ENCODE peak calls at places on chromosome 16, in six cellular contexts. One of them, this sample, is unnamed.

GRCh38 chr16:85823328-85823920 is 23.9 kb downstream of the COX4I1 start:
- DNase-seq in heart right ventricle: no peak
- DNase-seq in astrocyte of the cerebellum: no peak
- DNase-seq in fibroblast of villous mesenchyme: no peak
- DNase-seq in foreskin fibroblast: no peak
- DNase-seq in IMR-90: no peak
- DNase-seq in this sample: no peak

GRCh38 chr16:11144122-11144521 is 111.9 kb downstream of the SOCS1 start:
- DNase-seq in heart right ventricle: no peak
- DNase-seq in astrocyte of the cerebellum: no peak
- DNase-seq in fibroblast of villous mesenchyme: no peak
- DNase-seq in foreskin fibroblast: no peak
- DNase-seq in IMR-90: no peak
- DNase-seq in this sample: no peak

GRCh38 chr16:64449511-64449910 is 672.4 kb downstream of the CDH11 start:
- DNase-seq in heart right ventricle: no peak
- DNase-seq in astrocyte of the cerebellum: no peak
- DNase-seq in fibroblast of villous mesenchyme: no peak
- DNase-seq in foreskin fibroblast: peak
- DNase-seq in IMR-90: no peak
- DNase-seq in this sample: no peak

GRCh38 chr16:23950291-23950894 is 114.6 kb downstream of the PRKCB start:
- DNase-seq in heart right ventricle: no peak
- DNase-seq in astrocyte of the cerebellum: no peak
- DNase-seq in fibroblast of villous mesenchyme: no peak
- DNase-seq in foreskin fibroblast: no peak
- DNase-seq in IMR-90: no peak
- DNase-seq in this sample: no peak

GRCh38 chr16:77467929-77468328 is 33.1 kb upstream of the ADAMTS18 start:
- DNase-seq in heart right ventricle: no peak
- DNase-seq in astrocyte of the cerebellum: no peak
- DNase-seq in fibroblast of villous mesenchyme: no peak
- DNase-seq in foreskin fibroblast: no peak
- DNase-seq in IMR-90: no peak
- DNase-seq in this sample: no peak

GRCh38 chr16:49431040-49431439 is 57.4 kb downstream of the C16orf78 start:
- DNase-seq in heart right ventricle: no peak
- DNase-seq in astrocyte of the cerebellum: no peak
- DNase-seq in fibroblast of villous mesenchyme: no peak
- DNase-seq in foreskin fibroblast: no peak
- DNase-seq in IMR-90: no peak
- DNase-seq in this sample: no peak

GRCh38 chr16:83943516-83944050 is 9.5 kb upstream of the OSGIN1 start:
- DNase-seq in heart right ventricle: no peak
- DNase-seq in astrocyte of the cerebellum: no peak
- DNase-seq in fibroblast of villous mesenchyme: no peak
- DNase-seq in foreskin fibroblast: no peak
- DNase-seq in IMR-90: no peak
- DNase-seq in this sample: no peak

GRCh38 chr16:4393243-4393606 is 21.6 kb downstream of the VASN start:
- DNase-seq in heart right ventricle: no peak
- DNase-seq in astrocyte of the cerebellum: no peak
- DNase-seq in fibroblast of villous mesenchyme: peak
- DNase-seq in foreskin fibroblast: peak
- DNase-seq in IMR-90: no peak
- DNase-seq in this sample: no peak

GRCh38 chr16:55328611-55329569 is 4.9 kb downstream of the IRX6 start:
- DNase-seq in heart right ventricle: no peak
- DNase-seq in astrocyte of the cerebellum: no peak
- DNase-seq in fibroblast of villous mesenchyme: no peak
- DNase-seq in foreskin fibroblast: no peak
- DNase-seq in IMR-90: no peak
- DNase-seq in this sample: no peak

GRCh38 chr16:84278968-84279367 is 15.7 kb upstream of the WFDC1 start:
- DNase-seq in heart right ventricle: no peak
- DNase-seq in astrocyte of the cerebellum: no peak
- DNase-seq in fibroblast of villous mesenchyme: no peak
- DNase-seq in foreskin fibroblast: no peak
- DNase-seq in IMR-90: no peak
- DNase-seq in this sample: no peak

GRCh38 chr16:46871587-46871986 is 12.6 kb upstream of the GPT2 start:
- DNase-seq in heart right ventricle: no peak
- DNase-seq in astrocyte of the cerebellum: no peak
- DNase-seq in fibroblast of villous mesenchyme: no peak
- DNase-seq in foreskin fibroblast: no peak
- DNase-seq in IMR-90: no peak
- DNase-seq in this sample: no peak

GRCh38 chr16:88532434-88533241 is 37.6 kb upstream of the ZC3H18 start:
- DNase-seq in heart right ventricle: no peak
- DNase-seq in astrocyte of the cerebellum: no peak
- DNase-seq in fibroblast of villous mesenchyme: no peak
- DNase-seq in foreskin fibroblast: no peak
- DNase-seq in IMR-90: no peak
- DNase-seq in this sample: no peak

GRCh38 chr16:28990375-28991040 is 5.7 kb downstream of the LAT start:
- DNase-seq in heart right ventricle: no peak
- DNase-seq in astrocyte of the cerebellum: no peak
- DNase-seq in fibroblast of villous mesenchyme: no peak
- DNase-seq in foreskin fibroblast: no peak
- DNase-seq in IMR-90: no peak
- DNase-seq in this sample: no peak

GRCh38 chr16:24988593-24989338 is 26.4 kb downstream of the ARHGAP17 start:
- DNase-seq in heart right ventricle: peak
- DNase-seq in astrocyte of the cerebellum: no peak
- DNase-seq in fibroblast of villous mesenchyme: peak
- DNase-seq in foreskin fibroblast: peak
- DNase-seq in IMR-90: peak
- DNase-seq in this sample: no peak

GRCh38 chr16:4090476-4090875 is 25.8 kb downstream of the ADCY9 start:
- DNase-seq in heart right ventricle: peak
- DNase-seq in astrocyte of the cerebellum: no peak
- DNase-seq in fibroblast of villous mesenchyme: no peak
- DNase-seq in foreskin fibroblast: peak
- DNase-seq in IMR-90: no peak
- DNase-seq in this sample: no peak

GRCh38 chr16:57797526-57798266 is 4.6 kb downstream of the KIFC3 start:
- DNase-seq in heart right ventricle: no peak
- DNase-seq in astrocyte of the cerebellum: no peak
- DNase-seq in fibroblast of villous mesenchyme: no peak
- DNase-seq in foreskin fibroblast: no peak
- DNase-seq in IMR-90: no peak
- DNase-seq in this sample: no peak

GRCh38 chr16:46743232-46743719 is 4.9 kb downstream of the MYLK3 start:
- DNase-seq in heart right ventricle: peak
- DNase-seq in astrocyte of the cerebellum: no peak
- DNase-seq in fibroblast of villous mesenchyme: peak
- DNase-seq in foreskin fibroblast: peak
- DNase-seq in IMR-90: peak
- DNase-seq in this sample: no peak

GRCh38 chr16:24826096-24826690 is 19.6 kb upstream of the SLC5A11 start:
- DNase-seq in heart right ventricle: no peak
- DNase-seq in astrocyte of the cerebellum: no peak
- DNase-seq in fibroblast of villous mesenchyme: no peak
- DNase-seq in foreskin fibroblast: no peak
- DNase-seq in IMR-90: no peak
- DNase-seq in this sample: no peak

GRCh38 chr16:87841608-87842208 is 27.6 kb downstream of the SLC7A5 start:
- DNase-seq in heart right ventricle: no peak
- DNase-seq in astrocyte of the cerebellum: no peak
- DNase-seq in fibroblast of villous mesenchyme: no peak
- DNase-seq in foreskin fibroblast: no peak
- DNase-seq in IMR-90: no peak
- DNase-seq in this sample: no peak

GRCh38 chr16:52545544-52546262 is 1.2 kb downstream of the TOX3 start:
- DNase-seq in heart right ventricle: no peak
- DNase-seq in astrocyte of the cerebellum: no peak
- DNase-seq in fibroblast of villous mesenchyme: no peak
- DNase-seq in foreskin fibroblast: no peak
- DNase-seq in IMR-90: no peak
- DNase-seq in this sample: no peak

GRCh38 chr16:19997734-19998133 is 76.0 kb downstream of the GPR139 start:
- DNase-seq in heart right ventricle: no peak
- DNase-seq in astrocyte of the cerebellum: no peak
- DNase-seq in fibroblast of villous mesenchyme: no peak
- DNase-seq in foreskin fibroblast: no peak
- DNase-seq in IMR-90: no peak
- DNase-seq in this sample: no peak

GRCh38 chr16:88747588-88748301 is 37.3 kb downstream of the PIEZO1 start:
- DNase-seq in heart right ventricle: no peak
- DNase-seq in astrocyte of the cerebellum: no peak
- DNase-seq in fibroblast of villous mesenchyme: no peak
- DNase-seq in foreskin fibroblast: peak
- DNase-seq in IMR-90: no peak
- DNase-seq in this sample: no peak

GRCh38 chr16:694863-695354 is 4.7 kb upstream of the WDR24 start:
- DNase-seq in heart right ventricle: no peak
- DNase-seq in astrocyte of the cerebellum: no peak
- DNase-seq in fibroblast of villous mesenchyme: no peak
- DNase-seq in foreskin fibroblast: no peak
- DNase-seq in IMR-90: no peak
- DNase-seq in this sample: no peak
- H3K4me3 ChIP-seq in heart right ventricle: no peak
- H3K4me3 ChIP-seq in astrocyte of the cerebellum: no peak
- H3K4me3 ChIP-seq in fibroblast of villous mesenchyme: no peak
- H3K4me3 ChIP-seq in foreskin fibroblast: no peak
- H3K4me3 ChIP-seq in IMR-90: no peak
- H3K4me3 ChIP-seq in this sample: no peak

GRCh38 chr16:160691-161190 is 5.0 kb upstream of the HBM start:
- DNase-seq in heart right ventricle: no peak
- DNase-seq in astrocyte of the cerebellum: no peak
- DNase-seq in fibroblast of villous mesenchyme: no peak
- DNase-seq in foreskin fibroblast: no peak
- DNase-seq in IMR-90: no peak
- DNase-seq in this sample: no peak

GRCh38 chr16:165539-166374 is at the start of gene HBM:
- DNase-seq in heart right ventricle: no peak
- DNase-seq in astrocyte of the cerebellum: no peak
- DNase-seq in fibroblast of villous mesenchyme: no peak
- DNase-seq in foreskin fibroblast: no peak
- DNase-seq in IMR-90: no peak
- DNase-seq in this sample: no peak

GRCh38 chr16:165218-165538 is 600 bp upstream of the HBM start:
- DNase-seq in heart right ventricle: no peak
- DNase-seq in astrocyte of the cerebellum: no peak
- DNase-seq in fibroblast of villous mesenchyme: no peak
- DNase-seq in foreskin fibroblast: no peak
- DNase-seq in IMR-90: no peak
- DNase-seq in this sample: no peak

GRCh38 chr16:159136-159849 is 6.5 kb upstream of the HBM start:
- DNase-seq in heart right ventricle: no peak
- DNase-seq in astrocyte of the cerebellum: no peak
- DNase-seq in fibroblast of villous mesenchyme: no peak
- DNase-seq in foreskin fibroblast: no peak
- DNase-seq in IMR-90: no peak
- DNase-seq in this sample: no peak

GRCh38 chr16:162271-162991 is 3.3 kb upstream of the HBM start:
- DNase-seq in heart right ventricle: no peak
- DNase-seq in astrocyte of the cerebellum: no peak
- DNase-seq in fibroblast of villous mesenchyme: no peak
- DNase-seq in foreskin fibroblast: no peak
- DNase-seq in IMR-90: no peak
- DNase-seq in this sample: no peak
- H3K4me3 ChIP-seq in heart right ventricle: no peak
- H3K4me3 ChIP-seq in astrocyte of the cerebellum: no peak
- H3K4me3 ChIP-seq in fibroblast of villous mesenchyme: no peak
- H3K4me3 ChIP-seq in foreskin fibroblast: no peak
- H3K4me3 ChIP-seq in IMR-90: no peak
- H3K4me3 ChIP-seq in this sample: no peak

DNA sequence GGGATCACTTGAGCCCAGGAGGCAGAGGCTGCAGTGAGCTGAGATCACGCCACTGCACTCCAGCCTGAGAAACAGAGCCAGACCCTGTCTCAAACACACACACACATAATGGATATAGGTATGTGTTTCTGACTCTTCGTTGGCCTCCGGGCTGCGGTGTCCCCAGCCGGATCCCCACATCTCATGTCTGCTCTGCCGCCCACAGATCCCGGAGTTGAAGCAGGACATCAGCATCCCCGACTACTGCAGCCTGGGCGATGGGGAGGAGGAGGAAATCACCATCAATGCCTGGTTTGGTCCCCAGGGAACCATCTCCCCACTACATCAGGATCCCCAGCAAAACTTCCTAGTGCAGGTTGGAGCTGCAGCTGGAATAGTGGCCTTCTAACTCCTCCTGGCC is 15.4 kb downstream of the KDM8 start:
- DNase-seq in heart right ventricle: no peak
- DNase-seq in astrocyte of the cerebellum: no peak
- DNase-seq in fibroblast of villous mesenchyme: no peak
- DNase-seq in foreskin fibroblast: no peak
- DNase-seq in IMR-90: no peak
- DNase-seq in this sample: no peak
- H3K4me3 ChIP-seq in heart right ventricle: no peak
- H3K4me3 ChIP-seq in astrocyte of the cerebellum: no peak
- H3K4me3 ChIP-seq in fibroblast of villous mesenchyme: no peak
- H3K4me3 ChIP-seq in foreskin fibroblast: no peak
- H3K4me3 ChIP-seq in IMR-90: no peak
- H3K4me3 ChIP-seq in this sample: no peak

GRCh38 chr16:13376174-13376573 is 474.8 kb downstream of the SHISA9 start:
- DNase-seq in heart right ventricle: no peak
- DNase-seq in astrocyte of the cerebellum: no peak
- DNase-seq in fibroblast of villous mesenchyme: no peak
- DNase-seq in foreskin fibroblast: no peak
- DNase-seq in IMR-90: no peak
- DNase-seq in this sample: no peak

GRCh38 chr16:13372421-13372820 is 471.0 kb downstream of the SHISA9 start:
- DNase-seq in heart right ventricle: no peak
- DNase-seq in astrocyte of the cerebellum: no peak
- DNase-seq in fibroblast of villous mesenchyme: no peak
- DNase-seq in foreskin fibroblast: no peak
- DNase-seq in IMR-90: no peak
- DNase-seq in this sample: no peak

GRCh38 chr16:13379266-13379665 is 477.9 kb downstream of the SHISA9 start:
- DNase-seq in heart right ventricle: no peak
- DNase-seq in astrocyte of the cerebellum: no peak
- DNase-seq in fibroblast of villous mesenchyme: no peak
- DNase-seq in foreskin fibroblast: no peak
- DNase-seq in IMR-90: no peak
- DNase-seq in this sample: no peak

GRCh38 chr16:13378151-13378550 is 476.8 kb downstream of the SHISA9 start:
- DNase-seq in heart right ventricle: no peak
- DNase-seq in astrocyte of the cerebellum: no peak
- DNase-seq in fibroblast of villous mesenchyme: no peak
- DNase-seq in foreskin fibroblast: peak
- DNase-seq in IMR-90: no peak
- DNase-seq in this sample: no peak

DNA sequence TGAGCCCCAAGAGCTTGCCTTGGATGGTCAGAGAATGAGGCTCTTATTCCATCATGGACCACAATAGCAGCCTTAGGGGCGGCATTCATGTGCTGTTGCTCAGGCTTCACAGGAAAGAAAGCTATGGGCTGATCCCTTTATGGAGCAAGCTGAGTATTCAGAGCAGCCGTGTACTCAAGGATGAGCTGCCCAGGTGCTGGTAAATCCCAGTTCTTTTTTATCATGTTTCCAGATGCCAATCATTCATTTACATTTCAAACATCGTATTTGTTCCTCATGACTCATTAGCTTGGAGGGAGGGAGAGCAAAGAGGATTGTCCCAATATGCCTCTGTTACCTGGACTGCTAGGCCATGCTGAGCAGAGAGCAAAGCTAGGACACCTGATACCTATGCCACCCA is 475.7 kb downstream of the SHISA9 start:
- DNase-seq in heart right ventricle: no peak
- DNase-seq in astrocyte of the cerebellum: no peak
- DNase-seq in fibroblast of villous mesenchyme: no peak
- DNase-seq in foreskin fibroblast: no peak
- DNase-seq in IMR-90: no peak
- DNase-seq in this sample: no peak
- H3K4me3 ChIP-seq in heart right ventricle: no peak
- H3K4me3 ChIP-seq in astrocyte of the cerebellum: no peak
- H3K4me3 ChIP-seq in fibroblast of villous mesenchyme: no peak
- H3K4me3 ChIP-seq in foreskin fibroblast: no peak
- H3K4me3 ChIP-seq in IMR-90: no peak
- H3K4me3 ChIP-seq in this sample: no peak